ENCODE peak calls at places on chromosomes 1 and 21, in four cellular contexts. One of them, this sample, is unnamed.

GRCh38 chr1:47388548-47389238 is 27.4 kb upstream of the FOXE3 start:
- DNase-seq in K562: peak; percentile 82
- DNase-seq in ovary: peak; percentile 42
- DNase-seq in tibial nerve: peak; percentile 49
- DNase-seq in this sample: no peak

GRCh38 chr1:26288311-26288941 is 8.5 kb downstream of the SH3BGRL3 start:
- DNase-seq in K562: peak; percentile 65
- DNase-seq in ovary: no peak
- DNase-seq in tibial nerve: no peak
- DNase-seq in this sample: no peak

GRCh38 chr1:41418868-41419583 is 57.8 kb downstream of the FOXO6 start:
- DNase-seq in K562: no peak
- DNase-seq in ovary: no peak
- DNase-seq in tibial nerve: no peak
- DNase-seq in this sample: no peak

GRCh38 chr21:44748621-44749020 is 37.2 kb upstream of the TSPEAR start:
- DNase-seq in K562: no peak
- DNase-seq in ovary: no peak
- DNase-seq in tibial nerve: no peak
- DNase-seq in this sample: no peak

GRCh38 chr1:41238311-41239094 is 3.6 kb downstream of the SCMH1 start:
- DNase-seq in K562: peak; percentile 70
- DNase-seq in ovary: no peak
- DNase-seq in tibial nerve: no peak
- DNase-seq in this sample: no peak

GRCh38 chr1:183769956-183770815 is 34.7 kb upstream of the RGL1 start:
- DNase-seq in K562: no peak
- DNase-seq in ovary: no peak
- DNase-seq in tibial nerve: no peak
- DNase-seq in this sample: no peak

GRCh38 chr1:110057963-110058518 is 12.4 kb downstream of the ALX3 start:
- DNase-seq in K562: peak; percentile 65
- DNase-seq in ovary: no peak
- DNase-seq in tibial nerve: no peak
- DNase-seq in this sample: no peak

GRCh38 chr1:83857108-83857507 is 141.8 kb downstream of the TTLL7 start:
- DNase-seq in K562: no peak
- DNase-seq in ovary: no peak
- DNase-seq in tibial nerve: no peak
- DNase-seq in this sample: no peak

GRCh38 chr1:145986551-145986950 is 9.8 kb downstream of the TXNIP start:
- DNase-seq in K562: no peak
- DNase-seq in ovary: no peak
- DNase-seq in tibial nerve: no peak
- DNase-seq in this sample: no peak
- H3K4me1 ChIP-seq in K562: peaks cover 45% of the 10 kb centered on the region
- H3K4me1 ChIP-seq in ovary: peaks cover 10% of the 10 kb centered on the region
- H3K4me1 ChIP-seq in tibial nerve: no peaks in the 10 kb centered on the region
- H3K4me1 ChIP-seq in this sample: peaks cover 87% of the 10 kb centered on the region

DNA sequence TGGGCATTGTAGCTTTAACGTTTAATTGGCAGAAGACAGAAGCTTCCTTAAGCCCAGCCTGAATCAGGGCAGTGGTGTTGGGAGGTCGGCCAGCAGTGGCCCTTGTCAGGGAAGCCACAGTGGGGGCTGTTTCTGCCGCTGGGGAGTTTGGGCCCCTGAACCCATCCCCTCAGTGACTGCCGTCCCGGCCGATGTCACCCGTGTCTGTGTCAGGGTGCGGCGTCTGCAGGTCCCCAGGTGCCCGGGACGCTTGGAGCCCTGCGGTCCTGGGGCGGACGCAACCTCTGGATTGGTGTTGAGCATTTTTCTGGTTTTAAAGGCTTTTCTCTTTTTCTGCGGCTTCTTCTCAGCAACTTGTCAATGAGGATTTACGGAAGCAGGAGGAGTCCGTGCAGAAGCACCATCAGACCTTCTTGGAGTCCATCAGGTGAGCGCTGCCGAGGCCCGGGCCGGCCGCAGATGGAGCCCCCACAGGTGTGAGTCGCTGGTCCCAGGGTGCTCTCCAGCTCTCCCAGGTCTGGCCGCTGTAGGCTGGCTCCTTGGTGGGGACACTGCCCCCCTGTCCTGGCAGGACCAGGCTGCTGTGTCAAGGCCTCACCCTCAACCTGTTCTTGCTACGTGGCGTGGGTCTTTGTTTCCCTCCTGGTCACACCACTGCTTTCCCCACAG is 2.3 kb downstream of the ATAD3C start:
- DNase-seq in K562: no peak
- DNase-seq in ovary: no peak
- DNase-seq in tibial nerve: no peak
- DNase-seq in this sample: no peak
- TF ChIP-seq CTCF in K562: no peak
- TF ChIP-seq CTCF in ovary: no peak
- TF ChIP-seq CTCF in tibial nerve: no peak
- TF ChIP-seq CTCF in this sample: no peak

GRCh38 chr1:923131-923990 is at the start of gene SAMD11:
- DNase-seq in K562: peak; percentile 76
- DNase-seq in ovary: peak; percentile 86
- DNase-seq in tibial nerve: peak; percentile 68
- DNase-seq in this sample: no peak
- TF ChIP-seq EP300 in K562: peak; percentile 26
- TF ChIP-seq EP300 in ovary: no peak
- TF ChIP-seq EP300 in tibial nerve: no peak
- TF ChIP-seq EP300 in this sample: no peak

GRCh38 chr1:160674415-160674814 is 27.6 kb upstream of the SLAMF1 start:
- DNase-seq in K562: no peak
- DNase-seq in ovary: no peak
- DNase-seq in tibial nerve: no peak
- DNase-seq in this sample: no peak
- H3K4me1 ChIP-seq in K562: peaks cover 13% of the 10 kb centered on the region
- H3K4me1 ChIP-seq in ovary: no peaks in the 10 kb centered on the region
- H3K4me1 ChIP-seq in tibial nerve: no peaks in the 10 kb centered on the region
- H3K4me1 ChIP-seq in this sample: no peaks in the 10 kb centered on the region

GRCh38 chr1:243475966-243476365 is 220.1 kb downstream of the SDCCAG8 start:
- DNase-seq in K562: peak; percentile 56
- DNase-seq in ovary: no peak
- DNase-seq in tibial nerve: no peak
- DNase-seq in this sample: no peak
- TF ChIP-seq CTCF in K562: peak; percentile 54
- TF ChIP-seq CTCF in ovary: no peak
- TF ChIP-seq CTCF in tibial nerve: no peak
- TF ChIP-seq CTCF in this sample: no peak

GRCh38 chr1:215005656-215006335 is 76.7 kb upstream of the KCNK2 start:
- DNase-seq in K562: no peak
- DNase-seq in ovary: no peak
- DNase-seq in tibial nerve: no peak
- DNase-seq in this sample: no peak

GRCh38 chr1:215003686-215004085 is 78.9 kb upstream of the KCNK2 start:
- DNase-seq in K562: no peak
- DNase-seq in ovary: no peak
- DNase-seq in tibial nerve: no peak
- DNase-seq in this sample: no peak

GRCh38 chr1:215004121-215004837 is 78.3 kb upstream of the KCNK2 start:
- DNase-seq in K562: no peak
- DNase-seq in ovary: no peak
- DNase-seq in tibial nerve: no peak
- DNase-seq in this sample: no peak

GRCh38 chr1:215002471-215002870 is 80.1 kb upstream of the KCNK2 start:
- DNase-seq in K562: no peak
- DNase-seq in ovary: no peak
- DNase-seq in tibial nerve: no peak
- DNase-seq in this sample: no peak

GRCh38 chr1:215005078-215005477 is 77.5 kb upstream of the KCNK2 start:
- DNase-seq in K562: no peak
- DNase-seq in ovary: no peak
- DNase-seq in tibial nerve: no peak
- DNase-seq in this sample: no peak
- TF ChIP-seq EP300 in K562: no peak
- TF ChIP-seq EP300 in ovary: no peak
- TF ChIP-seq EP300 in tibial nerve: no peak
- TF ChIP-seq EP300 in this sample: no peak

This sample was measured in esophagus muscularis mucosa.